ENCODE peak calls at places on chromosome 19, in six cellular contexts. E is IMR-90, G is tibial nerve, F is tibial artery, U is colonic mucosa, V is GM23248. J is an unnamed sample.
A peak's percentile ranks its signal among the peaks of the same experiment; 100 is the strongest.

GRCh38 chr19:46201413-46202310 is 27.9 kb upstream of the IGFL1 start:
- DNase-seq in E (no peak), G (no peak), F (no peak), U (no peak), V (peak; percentile 36), J (no peak)

GRCh38 chr19:3398114-3398899 is 31.9 kb downstream of the NFIC start:
- DNase-seq in E (peak; percentile 41), G (peak; percentile 78), F (peak; percentile 93), U (peak; percentile 62), V (peak; percentile 55), J (no peak)

GRCh38 chr19:15934332-15935078 is at the start of gene CYP4F11:
- DNase-seq in E (no peak), G (no peak), F (peak; percentile 89), U (peak; percentile 89), V (no peak), J (peak; percentile 21)

GRCh38 chr19:56141416-56141992 is 417 bp downstream of the ZNF444 start:
- DNase-seq in E (no peak), G (no peak), F (no peak), U (peak; percentile 49), V (peak; percentile 59), J (no peak)

GRCh38 chr19:4439243-4439642 is 18.4 kb downstream of the UBXN6 start:
- DNase-seq in E (no peak), G (no peak), F (no peak), U (no peak), V (no peak), J (no peak)

GRCh38 chr19:39090881-39091280 is 6.7 kb downstream of the ACP7 start:
- DNase-seq in E (no peak), G (no peak), F (no peak), U (no peak), V (no peak), J (no peak)

GRCh38 chr19:5128251-5128931 is 159.5 kb downstream of the KDM4B start:
- DNase-seq in E (peak; percentile 75), G (peak; percentile 39), F (peak; percentile 86), U (no peak), V (peak; percentile 83), J (no peak)

GRCh38 chr19:34481861-34482379 is 362 bp downstream of the WTIP start:
- DNase-seq in E (no peak), G (no peak), F (peak; percentile 75), U (no peak), V (peak; percentile 87), J (no peak)

GRCh38 chr19:37227996-37228395 is 10.0 kb downstream of the ZNF383 start:
- DNase-seq in E (no peak), G (no peak), F (no peak), U (no peak), V (peak; percentile 28), J (no peak)

GRCh38 chr19:1494115-1494815 is 3.3 kb downstream of the REEP6 start:
- DNase-seq in E (no peak), G (no peak), F (no peak), U (no peak), V (no peak), J (no peak)

GRCh38 chr19:22422220-22422619 is at the start of gene ZNF98:
- DNase-seq in E (no peak), G (no peak), F (no peak), U (no peak), V (no peak), J (no peak)

GRCh38 chr19:3479819-3480215 is 508 bp downstream of the SMIM24 start:
- DNase-seq in E (no peak), G (no peak), F (no peak), U (peak; percentile 55), V (peak; percentile 58), J (no peak)

GRCh38 chr19:40611096-40611495 is 9.9 kb downstream of the LTBP4 start:
- DNase-seq in E (no peak), G (no peak), F (no peak), U (peak; percentile 66), V (peak; percentile 77), J (no peak)

GRCh38 chr19:36635342-36635741 is 30.2 kb downstream of the ZNF382 start:
- DNase-seq in E (no peak), G (no peak), F (no peak), U (no peak), V (no peak), J (no peak)

GRCh38 chr19:2255112-2255845 is 938 bp downstream of the JSRP1 start:
- DNase-seq in E (no peak), G (no peak), F (no peak), U (no peak), V (no peak), J (no peak)

GRCh38 chr19:39970424-39970673 is 616 bp upstream of the PSMC4 start:
- DNase-seq in E (no peak), G (no peak), F (no peak), U (no peak), V (no peak), J (no peak)

GRCh38 chr19:56403764-56404704 is at the start of gene ZNF583:
- DNase-seq in E (peak; percentile 97), G (peak; percentile 89), F (peak; percentile 98), U (peak; percentile 94), V (peak; percentile 99), J (peak; percentile 76)

GRCh38 chr19:48171584-48172170 is 1.2 kb downstream of the ZSWIM9 start:
- DNase-seq in E (no peak), G (no peak), F (no peak), U (no peak), V (no peak), J (no peak)

GRCh38 chr19:35024095-35024494 is 6.2 kb upstream of the SCN1B start:
- DNase-seq in E (no peak), G (no peak), F (no peak), U (no peak), V (no peak), J (no peak)

GRCh38 chr19:43760941-43761340 is 6.2 kb upstream of the SMG9 start:
- DNase-seq in E (peak; percentile 37), G (no peak), F (no peak), U (no peak), V (no peak), J (no peak)

GRCh38 chr19:1001538-1002166 is 1.4 kb downstream of the GRIN3B start:
- DNase-seq in E (no peak), G (no peak), F (no peak), U (peak; percentile 66), V (peak; percentile 58), J (no peak)

GRCh38 chr19:49150106-49150943 is 4.9 kb downstream of the HRC start:
- DNase-seq in E (peak; percentile 65), G (peak; percentile 58), F (peak; percentile 90), U (peak; percentile 94), V (peak; percentile 85), J (no peak)

GRCh38 chr19:40717880-40718773 is 1.2 kb downstream of the ITPKC start:
- DNase-seq in E (peak; percentile 15), G (no peak), F (peak; percentile 81), U (peak; percentile 60), V (peak; percentile 78), J (no peak)

GRCh38 chr19:11984986-11985385 is 20.1 kb downstream of the ZNF763 start:
- DNase-seq in E (no peak), G (no peak), F (no peak), U (no peak), V (no peak), J (no peak)

GRCh38 chr19:31749231-31749630 is 400.0 kb upstream of the TSHZ3 start:
- DNase-seq in E (no peak), G (no peak), F (no peak), U (no peak), V (no peak), J (no peak)

GRCh38 chr19:31105761-31106160 is 243.5 kb downstream of the TSHZ3 start:
- DNase-seq in E (no peak), G (no peak), F (no peak), U (no peak), V (no peak), J (no peak)

GRCh38 chr19:7549749-7550148 is 14.2 kb downstream of the PNPLA6 start:
- DNase-seq in E (no peak), G (no peak), F (no peak), U (no peak), V (no peak), J (no peak)

GRCh38 chr19:7550987-7551761 is 15.7 kb downstream of the PNPLA6 start:
- DNase-seq in E (peak; percentile 30), G (no peak), F (peak; percentile 82), U (peak; percentile 83), V (peak; percentile 53), J (peak; percentile 39)

GRCh38 chr19:7547153-7547552 is 11.6 kb downstream of the PNPLA6 start:
- DNase-seq in E (no peak), G (no peak), F (no peak), U (no peak), V (no peak), J (no peak)

GRCh38 chr19:7552781-7553180 is 17.3 kb downstream of the PNPLA6 start:
- DNase-seq in E (no peak), G (no peak), F (no peak), U (no peak), V (no peak), J (no peak)

GRCh38 chr19:7550169-7550770 is 14.8 kb downstream of the PNPLA6 start:
- DNase-seq in E (no peak), G (no peak), F (no peak), U (no peak), V (no peak), J (no peak)
- H3K4me3 ChIP-seq in E (no peak overlapping the region), G (no peak overlapping the region), F (no peak overlapping the region), U (no peak overlapping the region), V (no peak overlapping the region), J (no peak overlapping the region)

DNA sequence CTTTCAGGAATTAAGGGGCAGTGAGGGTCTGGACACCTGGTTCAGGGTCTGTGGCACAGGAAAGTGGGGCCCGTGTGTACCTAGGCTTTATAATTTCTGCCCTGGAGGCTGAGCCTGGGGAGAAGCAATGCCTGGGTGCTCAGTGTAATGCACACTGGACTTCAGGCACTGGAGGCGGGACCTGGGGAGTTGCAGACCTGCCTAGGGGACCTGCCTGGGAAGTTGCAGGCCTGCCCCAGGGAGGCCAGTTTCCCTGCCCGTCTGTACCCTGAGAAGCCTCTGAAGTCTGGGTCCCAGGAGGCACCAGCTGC is 2.5 kb upstream of the TMEM59L start:
- DNase-seq in E (no peak), G (no peak), F (no peak), U (no peak), V (no peak), J (no peak)
- H3K27me3 ChIP-seq in E (peaks cover 79% of the 10 kb centered on the region), G (peaks cover 7% of the 10 kb centered on the region), F (peaks cover 96% of the 10 kb centered on the region), U (peaks cover 89% of the 10 kb centered on the region), V (peaks cover 84% of the 10 kb centered on the region), J (peaks cover 89% of the 10 kb centered on the region)

GRCh38 chr19:51651216-51651846 is 4.7 kb upstream of the SIGLEC14 start:
- DNase-seq in E (no peak), G (no peak), F (no peak), U (no peak), V (no peak), J (no peak)
- H3K4me3 ChIP-seq in E (no peak overlapping the region), G (no peak overlapping the region), F (no peak overlapping the region), U (no peak overlapping the region), V (no peak overlapping the region), J (no peak overlapping the region)

GRCh38 chr19:41928754-41929535 is 696 bp upstream of the ERFL start:
- DNase-seq in E (no peak), G (no peak), F (no peak), U (peak; percentile 47), V (no peak), J (no peak)
- H3K27me3 ChIP-seq in E (peaks cover 91% of the 10 kb centered on the region), G (peaks cover 8% of the 10 kb centered on the region), F (peaks cover 99% of the 10 kb centered on the region), U (peaks cover 18% of the 10 kb centered on the region), V (peaks cover 85% of the 10 kb centered on the region), J (peaks cover 93% of the 10 kb centered on the region)

GRCh38 chr19:42270346-42271044 is 1.4 kb downstream of the CIC start:
- DNase-seq in E (no peak), G (peak; percentile 44), F (peak; percentile 94), U (peak; percentile 55), V (peak; percentile 94), J (no peak)
- H3K4me3 ChIP-seq in E (peak overlapping the region; percentile 71), G (peak overlapping the region; percentile 46), F (peak overlapping the region; percentile 75), U (peak overlapping the region; percentile 45), V (peak overlapping the region; percentile 83), J (peak overlapping the region; percentile 60)

J was measured in kidney epithelial cell.